ENCODE peak calls at places on chromosomes 11 and 22, in seven cellular contexts. O, V, H, Z, D, J and S are unnamed samples.

GRCh38 chr22:42207918-42208317 is 62.5 kb downstream of the TCF20 start:
- DNase-seq in H (no peak), J (no peak), V (no peak), D (no peak), Z (no peak), O (no peak), S (no peak)

GRCh38 chr22:22375586-22376351 is 131.2 kb downstream of the VPREB1 start:
- DNase-seq in O (no peak), Z (no peak), J (no peak), V (no peak), H (peak; percentile 39), D (no peak), S (no peak)

GRCh38 chr11:62340269-62340901 is 3.1 kb downstream of the ASRGL1 start:
- DNase-seq in D (peak; percentile 36), O (peak; percentile 77), J (peak; percentile 35), Z (no peak), H (peak; percentile 67), V (peak; percentile 55), S (peak; percentile 20)

GRCh38 chr11:76426660-76427059 is 18.2 kb upstream of the EMSY start:
- DNase-seq in J (no peak), V (no peak), O (no peak), Z (no peak), H (no peak), D (no peak), S (no peak)

GRCh38 chr22:30702856-30703255 is 8.2 kb downstream of the OSBP2 start:
- DNase-seq in O (no peak), Z (no peak), H (no peak), J (no peak), D (no peak), V (no peak), S (no peak)

GRCh38 chr11:2106583-2107209 is 32.5 kb downstream of the IGF2 start:
- DNase-seq in Z (no peak), H (no peak), O (no peak), D (no peak), J (no peak), V (no peak), S (no peak)

GRCh38 chr11:477042-477715 is 27.1 kb downstream of the PTDSS2 start:
- DNase-seq in J (no peak), V (peak; percentile 39), O (no peak), Z (no peak), D (no peak), H (no peak), S (no peak)

GRCh38 chr22:42630211-42630610 is 10.2 kb downstream of the ATP5MGL start:
- DNase-seq in O (no peak), H (no peak), Z (no peak), V (no peak), J (no peak), D (no peak), S (no peak)

GRCh38 chr22:25122136-25122764 is 77.4 kb upstream of the CRYBB3 start:
- DNase-seq in D (no peak), J (no peak), H (no peak), Z (no peak), V (no peak), O (no peak), S (no peak)

GRCh38 chr11:15819679-15820286 is 536.6 kb downstream of the SOX6 start:
- DNase-seq in O (peak; percentile 76), J (peak; percentile 36), D (peak; percentile 42), Z (peak; percentile 1), H (peak; percentile 87), V (peak; percentile 87), S (peak; percentile 31)

GRCh38 chr11:850777-851762 is 8.4 kb downstream of the TSPAN4 start:
- DNase-seq in H (no peak), O (peak; percentile 73), Z (no peak), J (no peak), V (no peak), D (no peak), S (no peak)

GRCh38 chr11:23569547-23569946 is 709.3 kb upstream of the CCDC179 start:
- DNase-seq in D (no peak), V (no peak), J (no peak), Z (no peak), O (no peak), H (no peak), S (no peak)

GRCh38 chr11:79097279-79097875 is 343.5 kb downstream of the TENM4 start:
- DNase-seq in J (no peak), V (no peak), O (no peak), H (no peak), Z (no peak), D (peak; percentile 32), S (no peak)

GRCh38 chr22:46072030-46072881 is 78.1 kb upstream of the PPARA start:
- DNase-seq in V (peak; percentile 83), J (peak; percentile 44), O (peak; percentile 60), D (peak; percentile 69), H (peak; percentile 84), Z (no peak), S (peak; percentile 47)

GRCh38 chr11:133041165-133041564 is 491.1 kb downstream of the OPCML start:
- DNase-seq in V (no peak), J (no peak), H (no peak), Z (no peak), D (no peak), O (no peak), S (no peak)

GRCh38 chr11:75380716-75381420 is 18.4 kb upstream of the RPS3 start:
- DNase-seq in O (no peak), Z (no peak), V (no peak), D (no peak), H (peak; percentile 61), J (no peak), S (no peak)

GRCh38 chr11:65651589-65652510 is 10.9 kb downstream of the RELA start:
- DNase-seq in D (peak; percentile 39), O (peak; percentile 29), J (no peak), Z (no peak), H (peak; percentile 82), V (peak; percentile 58), S (peak; percentile 36)

GRCh38 chr11:69157156-69157821 is 1.6 kb downstream of the SMIM38 start:
- DNase-seq in V (no peak), O (peak; percentile 27), D (peak; percentile 84), J (peak; percentile 47), Z (no peak), H (no peak), S (peak; percentile 36)

GRCh38 chr22:28072066-28072465 is 153.0 kb upstream of the PITPNB start:
- DNase-seq in V (no peak), J (no peak), D (peak; percentile 47), H (no peak), O (no peak), Z (no peak), S (no peak)

GRCh38 chr11:35857922-35858321 is 85.9 kb upstream of the LDLRAD3 start:
- DNase-seq in V (no peak), D (no peak), J (no peak), Z (no peak), O (no peak), H (no peak), S (no peak)

DNA sequence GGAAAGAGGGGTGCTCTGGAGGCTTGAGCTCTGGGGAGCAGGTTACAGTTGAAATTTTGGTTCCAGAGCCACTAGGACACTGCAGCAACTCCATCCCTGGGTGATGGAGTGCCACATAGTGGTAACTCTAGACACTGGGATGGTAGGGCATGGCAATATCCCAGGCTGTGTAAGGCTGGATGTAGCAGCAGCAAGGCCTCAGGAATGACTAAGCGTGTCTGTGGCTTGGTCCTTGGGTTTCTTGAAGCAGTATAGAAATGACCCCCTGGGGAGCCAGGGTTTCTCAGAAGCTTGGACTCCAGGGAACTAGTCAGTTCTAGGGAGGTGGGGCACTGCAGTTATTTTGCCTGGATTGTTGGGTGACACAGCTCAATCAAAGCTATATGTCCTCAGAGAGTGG is 8.1 kb downstream of the MS4A4A start:
- DNase-seq in J (no peak), H (no peak), D (no peak), Z (no peak), V (no peak), O (no peak), S (no peak)
- H3K4me3 ChIP-seq in J (no peak overlapping the region), H (no peak overlapping the region), D (no peak overlapping the region), Z (no peak overlapping the region), V (no peak overlapping the region), O (no peak overlapping the region), S (no peak overlapping the region)

GRCh38 chr11:64229090-64229958 is 1.0 kb upstream of the DNAJC4 start:
- DNase-seq in O (no peak), H (peak; percentile 18), D (no peak), Z (no peak), V (no peak), J (no peak), S (no peak)

GRCh38 chr11:64229959-64230208 is 464 bp upstream of the DNAJC4 start:
- DNase-seq in J (no peak), Z (no peak), D (no peak), H (no peak), O (no peak), V (no peak), S (no peak)

GRCh38 chr11:64225608-64226506 is at the start of the genes NUDT22 and TRPT1:
- DNase-seq in D (peak; percentile 72), Z (no peak), H (peak; percentile 96), J (peak; percentile 81), O (peak; percentile 94), V (peak; percentile 96), S (peak; percentile 90)

GRCh38 chr11:64226507-64227051 is 505 bp downstream of the NUDT22 start:
- DNase-seq in O (peak; percentile 64), J (no peak), H (peak; percentile 82), Z (no peak), V (peak; percentile 76), D (no peak), S (peak; percentile 53)

DNA sequence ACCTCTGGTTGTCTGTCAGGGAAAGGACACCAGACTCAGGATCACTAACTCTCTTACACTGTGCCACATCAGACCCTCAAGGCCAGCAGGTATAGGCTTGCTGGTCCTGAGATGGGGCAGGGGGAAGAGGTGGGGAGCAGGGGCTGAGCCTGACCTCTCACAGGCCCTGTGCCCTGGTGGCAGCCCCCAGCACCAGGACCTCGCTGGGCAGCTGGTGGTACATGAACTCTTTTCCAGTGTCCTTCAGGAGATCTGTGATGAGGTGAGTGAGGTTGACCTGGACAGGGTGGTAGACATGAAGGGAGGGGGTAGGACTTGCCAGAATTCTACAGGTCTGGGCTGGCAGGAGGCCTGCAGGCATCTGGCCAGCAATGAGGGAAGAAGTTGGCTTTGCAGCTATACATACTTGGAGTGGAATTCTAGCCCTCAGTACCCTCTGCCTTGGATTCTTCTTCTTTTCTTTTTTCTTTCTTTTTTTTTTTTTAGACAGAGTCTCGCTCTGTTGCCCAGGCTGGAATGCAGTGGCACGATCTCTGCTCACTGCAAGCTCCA is 1.4 kb downstream of the NUDT22 start:
- DNase-seq in J (no peak), V (no peak), O (no peak), D (peak; percentile 27), H (no peak), Z (no peak), S (no peak)
- H3K27ac ChIP-seq in J (peak overlapping the region; percentile 92), V (peak overlapping the region; percentile 91), O (no peak overlapping the region), D (no peak overlapping the region), H (peak overlapping the region; percentile 95), Z (peak overlapping the region; percentile 97), S (no peak overlapping the region)

GRCh38 chr11:3953327-3953726 is 97.9 kb downstream of the STIM1 start:
- DNase-seq in D (no peak), O (no peak), J (no peak), H (no peak), V (no peak), Z (no peak), S (no peak)
- H3K4me3 ChIP-seq in D (no peak overlapping the region), O (no peak overlapping the region), J (no peak overlapping the region), H (no peak overlapping the region), V (no peak overlapping the region), Z (no peak overlapping the region), S (no peak overlapping the region)

DNA sequence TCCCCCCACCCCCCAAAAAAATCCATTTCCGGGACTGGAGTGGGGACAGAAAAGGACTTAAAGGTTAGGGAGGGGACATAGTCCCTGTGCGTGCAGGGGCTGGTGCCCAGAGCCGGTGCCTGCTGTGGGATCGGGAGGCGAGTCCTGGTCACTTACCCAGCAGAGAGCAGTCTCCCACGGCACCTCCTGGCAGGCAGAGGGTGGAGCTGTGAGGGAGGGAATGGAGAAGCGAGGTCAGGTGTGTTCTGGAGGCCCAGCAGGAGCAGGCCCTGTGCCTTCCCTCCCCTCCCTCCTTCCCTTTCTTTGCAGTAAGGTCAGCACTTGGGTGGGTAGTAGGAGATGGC is 28.4 kb downstream of the SHANK3 start:
- DNase-seq in Z (no peak), D (no peak), V (peak; percentile 21), H (no peak), J (no peak), O (no peak), S (no peak)
- H3K27ac ChIP-seq in Z (no peak overlapping the region), D (no peak overlapping the region), V (no peak overlapping the region), H (no peak overlapping the region), J (no peak overlapping the region), O (no peak overlapping the region), S (no peak overlapping the region)